ENCODE peak calls at places on chromosome 4, in five cellular contexts. One of them, this sample, is unnamed.

GRCh38 chr4:134756456-134756855 is 554.9 kb upstream of the PABPC4L start:
- DNase-seq in neuronal stem cell: no peak
- DNase-seq in mesendoderm: peak
- DNase-seq in A549: no peak
- DNase-seq in neural progenitor cell: no peak
- DNase-seq in this sample: no peak

GRCh38 chr4:69753666-69754065 is 6.8 kb downstream of the SULT1B1 start:
- DNase-seq in neuronal stem cell: no peak
- DNase-seq in mesendoderm: no peak
- DNase-seq in A549: no peak
- DNase-seq in neural progenitor cell: no peak
- DNase-seq in this sample: no peak

GRCh38 chr4:42865572-42866189 is 26.8 kb upstream of the GRXCR1 start:
- DNase-seq in neuronal stem cell: peak
- DNase-seq in mesendoderm: peak
- DNase-seq in A549: peak
- DNase-seq in neural progenitor cell: peak
- DNase-seq in this sample: no peak

GRCh38 chr4:83043801-83044407 is 8.9 kb downstream of the COPS4 start:
- DNase-seq in neuronal stem cell: no peak
- DNase-seq in mesendoderm: no peak
- DNase-seq in A549: no peak
- DNase-seq in neural progenitor cell: no peak
- DNase-seq in this sample: no peak

GRCh38 chr4:80333121-80333520 is 2.4 kb upstream of the CFAP299 start:
- DNase-seq in neuronal stem cell: no peak
- DNase-seq in mesendoderm: no peak
- DNase-seq in A549: no peak
- DNase-seq in neural progenitor cell: no peak
- DNase-seq in this sample: no peak

GRCh38 chr4:96713271-96713670 is 873.4 kb downstream of the PDHA2 start:
- DNase-seq in neuronal stem cell: no peak
- DNase-seq in mesendoderm: no peak
- DNase-seq in A549: no peak
- DNase-seq in neural progenitor cell: no peak
- DNase-seq in this sample: no peak

GRCh38 chr4:99447079-99447478 is 11.9 kb upstream of the ADH7 start:
- DNase-seq in neuronal stem cell: peak
- DNase-seq in mesendoderm: peak
- DNase-seq in A549: no peak
- DNase-seq in neural progenitor cell: peak
- DNase-seq in this sample: no peak

GRCh38 chr4:42237451-42237850 is 85.0 kb upstream of the BEND4 start:
- DNase-seq in neuronal stem cell: no peak
- DNase-seq in mesendoderm: no peak
- DNase-seq in A549: no peak
- DNase-seq in neural progenitor cell: no peak
- DNase-seq in this sample: no peak

GRCh38 chr4:3485011-3485881 is 22.1 kb downstream of the DOK7 start:
- DNase-seq in neuronal stem cell: no peak
- DNase-seq in mesendoderm: no peak
- DNase-seq in A549: no peak
- DNase-seq in neural progenitor cell: no peak
- DNase-seq in this sample: no peak

GRCh38 chr4:3290476-3290875 is 2.3 kb upstream of the RGS12 start:
- DNase-seq in neuronal stem cell: no peak
- DNase-seq in mesendoderm: no peak
- DNase-seq in A549: no peak
- DNase-seq in neural progenitor cell: no peak
- DNase-seq in this sample: no peak

GRCh38 chr4:137421796-137422195 is 110.5 kb downstream of the PCDH18 start:
- DNase-seq in neuronal stem cell: no peak
- DNase-seq in mesendoderm: no peak
- DNase-seq in A549: no peak
- DNase-seq in neural progenitor cell: no peak
- DNase-seq in this sample: no peak

GRCh38 chr4:17197070-17197469 is 298.6 kb upstream of the LDB2 start:
- DNase-seq in neuronal stem cell: no peak
- DNase-seq in mesendoderm: no peak
- DNase-seq in A549: no peak
- DNase-seq in neural progenitor cell: no peak
- DNase-seq in this sample: no peak

GRCh38 chr4:140755811-140756291 is 334 bp downstream of the TBC1D9 start:
- DNase-seq in neuronal stem cell: peak
- DNase-seq in mesendoderm: peak
- DNase-seq in A549: peak
- DNase-seq in neural progenitor cell: peak
- DNase-seq in this sample: no peak

GRCh38 chr4:70544279-70544870 is 26.0 kb downstream of the AMTN start:
- DNase-seq in neuronal stem cell: peak
- DNase-seq in mesendoderm: peak
- DNase-seq in A549: no peak
- DNase-seq in neural progenitor cell: peak
- DNase-seq in this sample: no peak

GRCh38 chr4:62814510-62815047 is 1594.7 kb downstream of the TECRL start:
- DNase-seq in neuronal stem cell: peak
- DNase-seq in mesendoderm: peak
- DNase-seq in A549: no peak
- DNase-seq in neural progenitor cell: peak
- DNase-seq in this sample: no peak

GRCh38 chr4:177302371-177303100 is 7.1 kb upstream of the NEIL3 start:
- DNase-seq in neuronal stem cell: no peak
- DNase-seq in mesendoderm: no peak
- DNase-seq in A549: no peak
- DNase-seq in neural progenitor cell: no peak
- DNase-seq in this sample: no peak

GRCh38 chr4:76518241-76518640 is 83.2 kb downstream of the SHROOM3 start:
- DNase-seq in neuronal stem cell: no peak
- DNase-seq in mesendoderm: no peak
- DNase-seq in A549: no peak
- DNase-seq in neural progenitor cell: no peak
- DNase-seq in this sample: no peak

GRCh38 chr4:101304916-101305315 is 42.4 kb downstream of the PPP3CA start:
- DNase-seq in neuronal stem cell: no peak
- DNase-seq in mesendoderm: peak
- DNase-seq in A549: no peak
- DNase-seq in neural progenitor cell: peak
- DNase-seq in this sample: no peak

GRCh38 chr4:39037491-39037825 is 5.2 kb upstream of the TMEM156 start:
- DNase-seq in neuronal stem cell: peak
- DNase-seq in mesendoderm: no peak
- DNase-seq in A549: no peak
- DNase-seq in neural progenitor cell: peak
- DNase-seq in this sample: no peak

GRCh38 chr4:39526810-39527295 is 386 bp downstream of the UGDH start:
- DNase-seq in neuronal stem cell: peak
- DNase-seq in mesendoderm: no peak
- DNase-seq in A549: no peak
- DNase-seq in neural progenitor cell: peak
- DNase-seq in this sample: no peak

GRCh38 chr4:93313207-93313606 is 515.3 kb upstream of the ATOH1 start:
- DNase-seq in neuronal stem cell: no peak
- DNase-seq in mesendoderm: no peak
- DNase-seq in A549: no peak
- DNase-seq in neural progenitor cell: peak
- DNase-seq in this sample: peak

GRCh38 chr4:23747131-23747752 is 142.6 kb downstream of the PPARGC1A start:
- DNase-seq in neuronal stem cell: no peak
- DNase-seq in mesendoderm: no peak
- DNase-seq in A549: no peak
- DNase-seq in neural progenitor cell: no peak
- DNase-seq in this sample: no peak

GRCh38 chr4:56641494-56642051 is 39.5 kb downstream of the HOPX start:
- DNase-seq in neuronal stem cell: no peak
- DNase-seq in mesendoderm: no peak
- DNase-seq in A549: peak
- DNase-seq in neural progenitor cell: no peak
- DNase-seq in this sample: peak

GRCh38 chr4:136784326-136784725 is 748.0 kb downstream of the PCDH18 start:
- DNase-seq in neuronal stem cell: no peak
- DNase-seq in mesendoderm: no peak
- DNase-seq in A549: no peak
- DNase-seq in neural progenitor cell: no peak
- DNase-seq in this sample: no peak

GRCh38 chr4:104592894-104593470 is 98.3 kb upstream of the CXXC4 start:
- DNase-seq in neuronal stem cell: no peak
- DNase-seq in mesendoderm: no peak
- DNase-seq in A549: no peak
- DNase-seq in neural progenitor cell: peak
- DNase-seq in this sample: no peak

GRCh38 chr4:34422472-34422871 is 1821.8 kb downstream of the ARAP2 start:
- DNase-seq in neuronal stem cell: no peak
- DNase-seq in mesendoderm: no peak
- DNase-seq in A549: no peak
- DNase-seq in neural progenitor cell: peak
- DNase-seq in this sample: no peak

GRCh38 chr4:16034010-16034829 is 49.6 kb downstream of the PROM1 start:
- DNase-seq in neuronal stem cell: no peak
- DNase-seq in mesendoderm: no peak
- DNase-seq in A549: no peak
- DNase-seq in neural progenitor cell: no peak
- DNase-seq in this sample: no peak

GRCh38 chr4:62909238-62909637 is 1500.0 kb downstream of the TECRL start:
- DNase-seq in neuronal stem cell: no peak
- DNase-seq in mesendoderm: no peak
- DNase-seq in A549: no peak
- DNase-seq in neural progenitor cell: no peak
- DNase-seq in this sample: no peak

GRCh38 chr4:176064539-176064938 is 1.1 kb upstream of the WDR17 start:
- DNase-seq in neuronal stem cell: no peak
- DNase-seq in mesendoderm: no peak
- DNase-seq in A549: no peak
- DNase-seq in neural progenitor cell: no peak
- DNase-seq in this sample: no peak

GRCh38 chr4:176066757-176067156 is 1.1 kb downstream of the WDR17 start:
- DNase-seq in neuronal stem cell: no peak
- DNase-seq in mesendoderm: no peak
- DNase-seq in A549: no peak
- DNase-seq in neural progenitor cell: no peak
- DNase-seq in this sample: no peak

GRCh38 chr4:176063718-176064117 is 1.9 kb upstream of the WDR17 start:
- DNase-seq in neuronal stem cell: no peak
- DNase-seq in mesendoderm: no peak
- DNase-seq in A549: no peak
- DNase-seq in neural progenitor cell: no peak
- DNase-seq in this sample: no peak

GRCh38 chr4:176065365-176066249 is at the start of gene WDR17:
- DNase-seq in neuronal stem cell: peak
- DNase-seq in mesendoderm: peak
- DNase-seq in A549: peak
- DNase-seq in neural progenitor cell: peak
- DNase-seq in this sample: no peak
- H3K4me2 ChIP-seq in neuronal stem cell: peak
- H3K4me2 ChIP-seq in mesendoderm: peak
- H3K4me2 ChIP-seq in A549: peak
- H3K4me2 ChIP-seq in neural progenitor cell: peak
- H3K4me2 ChIP-seq in this sample: peak

GRCh38 chr4:786074-786741 is 39.7 kb downstream of the CPLX1 start:
- DNase-seq in neuronal stem cell: no peak
- DNase-seq in mesendoderm: no peak
- DNase-seq in A549: no peak
- DNase-seq in neural progenitor cell: peak
- DNase-seq in this sample: no peak
- H3K4me3 ChIP-seq in neuronal stem cell: no peak
- H3K4me3 ChIP-seq in mesendoderm: no peak
- H3K4me3 ChIP-seq in A549: no peak
- H3K4me3 ChIP-seq in neural progenitor cell: peak
- H3K4me3 ChIP-seq in this sample: no peak

DNA sequence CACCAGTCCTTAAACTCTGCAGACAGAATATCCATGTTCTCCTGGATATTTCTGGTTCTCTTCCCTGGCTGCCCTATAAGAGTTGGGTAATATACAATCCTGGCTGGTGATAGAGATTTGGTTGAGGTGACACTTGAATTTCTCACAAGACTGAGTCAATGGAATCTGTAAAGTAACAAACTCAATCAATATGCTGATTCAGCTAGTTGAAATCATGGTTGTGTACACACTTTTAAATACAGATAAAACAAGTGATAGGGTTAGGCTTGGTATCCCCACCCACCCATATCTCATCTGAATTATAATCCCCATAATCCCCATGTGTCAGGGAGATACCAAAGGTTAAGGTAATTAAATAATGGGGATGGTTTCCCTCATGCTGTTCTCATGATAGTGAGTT is 349.3 kb upstream of the MAD2L1 start:
- DNase-seq in neuronal stem cell: no peak
- DNase-seq in mesendoderm: peak
- DNase-seq in A549: no peak
- DNase-seq in neural progenitor cell: no peak
- DNase-seq in this sample: no peak
- H3K4me2 ChIP-seq in neuronal stem cell: no peak
- H3K4me2 ChIP-seq in mesendoderm: no peak
- H3K4me2 ChIP-seq in A549: no peak
- H3K4me2 ChIP-seq in neural progenitor cell: no peak
- H3K4me2 ChIP-seq in this sample: no peak

DNA sequence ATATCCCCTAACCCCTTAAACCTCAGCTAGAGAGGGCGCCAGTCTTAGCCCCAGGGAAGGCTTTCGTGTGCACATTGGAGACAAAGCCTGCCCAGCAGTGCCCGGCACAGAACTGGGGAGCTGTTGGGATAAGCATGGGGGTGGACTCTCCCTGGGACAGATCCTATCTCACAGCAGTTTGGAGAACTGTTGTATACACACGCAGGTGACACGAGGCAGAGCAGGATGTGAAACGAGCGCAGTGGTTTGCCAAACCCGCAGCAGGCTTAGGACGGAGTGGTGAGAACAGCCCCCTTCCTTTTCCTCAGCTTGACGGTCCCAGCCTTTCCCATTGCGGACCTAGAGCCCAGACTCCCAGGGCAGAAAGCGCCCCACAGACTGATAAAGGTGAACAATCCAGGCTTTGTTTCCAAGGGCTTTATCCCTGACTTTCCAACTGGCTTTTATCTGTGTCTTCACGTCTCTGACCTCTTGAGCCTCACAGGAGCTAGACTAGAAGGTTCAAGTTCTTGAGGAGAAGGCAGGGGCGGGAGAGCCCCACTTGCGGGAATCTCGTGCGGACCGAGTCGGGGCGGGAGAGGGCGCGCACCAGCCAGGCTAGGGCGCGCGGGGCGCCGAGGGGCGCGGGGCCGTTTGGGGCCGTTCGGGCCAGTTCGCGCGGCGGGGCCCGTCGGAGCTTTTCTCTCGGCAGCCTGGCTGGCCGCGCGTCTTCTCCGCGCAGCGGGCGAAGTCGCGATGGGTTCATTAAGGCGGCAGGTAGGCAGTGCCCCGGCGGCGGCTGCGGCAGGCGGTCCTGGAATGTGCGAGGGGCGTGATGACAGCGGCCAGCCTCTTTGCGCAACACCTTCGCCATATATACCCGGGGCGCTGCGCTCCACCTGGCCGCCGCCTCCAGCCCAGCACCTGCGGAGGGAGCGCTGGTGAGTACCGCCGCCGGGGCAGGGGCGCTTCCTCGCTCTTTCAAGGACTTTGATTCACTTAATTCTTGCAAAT is at the start of gene SLC34A2:
- DNase-seq in neuronal stem cell: peak
- DNase-seq in mesendoderm: peak
- DNase-seq in A549: no peak
- DNase-seq in neural progenitor cell: peak
- DNase-seq in this sample: no peak
- H3K4me3 ChIP-seq in neuronal stem cell: no peak
- H3K4me3 ChIP-seq in mesendoderm: no peak
- H3K4me3 ChIP-seq in A549: no peak
- H3K4me3 ChIP-seq in neural progenitor cell: peak
- H3K4me3 ChIP-seq in this sample: peak

This sample was measured in keratinocyte.